ENCODE peak calls at places on chromosomes 12 and 14, in nine cellular contexts. One of them, this sample, is unnamed.

GRCh38 chr14:78340250-78340649 is 170.1 kb downstream of the NRXN3 start:
- DNase-seq in cardiac fibroblast: no peak
- DNase-seq in lung: no peak
- DNase-seq in IMR-90: no peak
- DNase-seq in fibroblast of the aortic adventitia: no peak
- DNase-seq in transverse colon: no peak
- DNase-seq in heart left ventricle: no peak
- DNase-seq in kidney: no peak
- DNase-seq in HL-60: no peak
- DNase-seq in this sample: no peak

GRCh38 chr14:50425816-50426215 is 29.1 kb upstream of the CDKL1 start:
- DNase-seq in cardiac fibroblast: peak
- DNase-seq in lung: no peak
- DNase-seq in IMR-90: peak
- DNase-seq in fibroblast of the aortic adventitia: peak
- DNase-seq in transverse colon: no peak
- DNase-seq in heart left ventricle: no peak
- DNase-seq in kidney: no peak
- DNase-seq in HL-60: peak
- DNase-seq in this sample: peak

GRCh38 chr14:65045011-65045410 is 57.3 kb downstream of the MAX start:
- DNase-seq in cardiac fibroblast: no peak
- DNase-seq in lung: no peak
- DNase-seq in IMR-90: no peak
- DNase-seq in fibroblast of the aortic adventitia: no peak
- DNase-seq in transverse colon: no peak
- DNase-seq in heart left ventricle: no peak
- DNase-seq in kidney: no peak
- DNase-seq in HL-60: peak
- DNase-seq in this sample: no peak

GRCh38 chr14:51666831-51667230 is 15.1 kb downstream of the FRMD6 start:
- DNase-seq in cardiac fibroblast: peak
- DNase-seq in lung: no peak
- DNase-seq in IMR-90: no peak
- DNase-seq in fibroblast of the aortic adventitia: peak
- DNase-seq in transverse colon: no peak
- DNase-seq in heart left ventricle: no peak
- DNase-seq in kidney: no peak
- DNase-seq in HL-60: no peak
- DNase-seq in this sample: no peak

GRCh38 chr14:98704441-98704840 is 567.6 kb downstream of the BCL11B start:
- DNase-seq in cardiac fibroblast: no peak
- DNase-seq in lung: no peak
- DNase-seq in IMR-90: no peak
- DNase-seq in fibroblast of the aortic adventitia: no peak
- DNase-seq in transverse colon: peak
- DNase-seq in heart left ventricle: no peak
- DNase-seq in kidney: no peak
- DNase-seq in HL-60: peak
- DNase-seq in this sample: no peak

GRCh38 chr14:34875031-34875922 is at the start of gene BAZ1A:
- DNase-seq in cardiac fibroblast: peak
- DNase-seq in lung: peak
- DNase-seq in IMR-90: peak
- DNase-seq in fibroblast of the aortic adventitia: peak
- DNase-seq in transverse colon: peak
- DNase-seq in heart left ventricle: peak
- DNase-seq in kidney: peak
- DNase-seq in HL-60: peak
- DNase-seq in this sample: peak

GRCh38 chr12:106030210-106031175 is 108.3 kb downstream of the NUAK1 start:
- DNase-seq in cardiac fibroblast: peak
- DNase-seq in lung: no peak
- DNase-seq in IMR-90: peak
- DNase-seq in fibroblast of the aortic adventitia: peak
- DNase-seq in transverse colon: no peak
- DNase-seq in heart left ventricle: no peak
- DNase-seq in kidney: no peak
- DNase-seq in HL-60: no peak
- DNase-seq in this sample: peak

GRCh38 chr12:100574262-100575074 is 984 bp downstream of the GAS2L3 start:
- DNase-seq in cardiac fibroblast: no peak
- DNase-seq in lung: no peak
- DNase-seq in IMR-90: no peak
- DNase-seq in fibroblast of the aortic adventitia: peak
- DNase-seq in transverse colon: no peak
- DNase-seq in heart left ventricle: no peak
- DNase-seq in kidney: no peak
- DNase-seq in HL-60: no peak
- DNase-seq in this sample: peak

GRCh38 chr14:65239143-65239672 is 136.9 kb upstream of the MAX start:
- DNase-seq in cardiac fibroblast: peak
- DNase-seq in lung: no peak
- DNase-seq in IMR-90: peak
- DNase-seq in fibroblast of the aortic adventitia: peak
- DNase-seq in transverse colon: peak
- DNase-seq in heart left ventricle: peak
- DNase-seq in kidney: no peak
- DNase-seq in HL-60: no peak
- DNase-seq in this sample: peak

GRCh38 chr12:125005652-125006051 is 12.2 kb downstream of the BRI3BP start:
- DNase-seq in cardiac fibroblast: no peak
- DNase-seq in lung: no peak
- DNase-seq in IMR-90: no peak
- DNase-seq in fibroblast of the aortic adventitia: no peak
- DNase-seq in transverse colon: no peak
- DNase-seq in heart left ventricle: no peak
- DNase-seq in kidney: peak
- DNase-seq in HL-60: no peak
- DNase-seq in this sample: no peak

GRCh38 chr12:122022393-122023338 is 982 bp downstream of the BCL7A start:
- DNase-seq in cardiac fibroblast: peak
- DNase-seq in lung: no peak
- DNase-seq in IMR-90: no peak
- DNase-seq in fibroblast of the aortic adventitia: no peak
- DNase-seq in transverse colon: no peak
- DNase-seq in heart left ventricle: no peak
- DNase-seq in kidney: peak
- DNase-seq in HL-60: peak
- DNase-seq in this sample: no peak

GRCh38 chr12:28611501-28611900 is 421.2 kb downstream of the CCDC91 start:
- DNase-seq in cardiac fibroblast: no peak
- DNase-seq in lung: no peak
- DNase-seq in IMR-90: no peak
- DNase-seq in fibroblast of the aortic adventitia: no peak
- DNase-seq in transverse colon: peak
- DNase-seq in heart left ventricle: no peak
- DNase-seq in kidney: no peak
- DNase-seq in HL-60: no peak
- DNase-seq in this sample: no peak

GRCh38 chr14:103629503-103630121 is 601 bp downstream of the KLC1 start:
- DNase-seq in cardiac fibroblast: peak
- DNase-seq in lung: peak
- DNase-seq in IMR-90: no peak
- DNase-seq in fibroblast of the aortic adventitia: no peak
- DNase-seq in transverse colon: peak
- DNase-seq in heart left ventricle: peak
- DNase-seq in kidney: peak
- DNase-seq in HL-60: peak
- DNase-seq in this sample: peak

GRCh38 chr12:125852679-125853078 is 787.4 kb downstream of the AACS start:
- DNase-seq in cardiac fibroblast: no peak
- DNase-seq in lung: no peak
- DNase-seq in IMR-90: no peak
- DNase-seq in fibroblast of the aortic adventitia: no peak
- DNase-seq in transverse colon: no peak
- DNase-seq in heart left ventricle: no peak
- DNase-seq in kidney: no peak
- DNase-seq in HL-60: no peak
- DNase-seq in this sample: no peak

GRCh38 chr14:76647699-76648298 is 113.5 kb upstream of the VASH1 start:
- DNase-seq in cardiac fibroblast: peak
- DNase-seq in lung: no peak
- DNase-seq in IMR-90: peak
- DNase-seq in fibroblast of the aortic adventitia: peak
- DNase-seq in transverse colon: peak
- DNase-seq in heart left ventricle: no peak
- DNase-seq in kidney: no peak
- DNase-seq in HL-60: peak
- DNase-seq in this sample: peak

GRCh38 chr12:108854453-108855283 is 2.7 kb downstream of the SSH1 start:
- DNase-seq in cardiac fibroblast: peak
- DNase-seq in lung: no peak
- DNase-seq in IMR-90: peak
- DNase-seq in fibroblast of the aortic adventitia: peak
- DNase-seq in transverse colon: no peak
- DNase-seq in heart left ventricle: peak
- DNase-seq in kidney: peak
- DNase-seq in HL-60: no peak
- DNase-seq in this sample: peak
- H3K4me3 ChIP-seq in cardiac fibroblast: peak
- H3K4me3 ChIP-seq in lung: no peak
- H3K4me3 ChIP-seq in IMR-90: peak
- H3K4me3 ChIP-seq in fibroblast of the aortic adventitia: peak
- H3K4me3 ChIP-seq in transverse colon: no peak
- H3K4me3 ChIP-seq in heart left ventricle: no peak
- H3K4me3 ChIP-seq in kidney: peak
- H3K4me3 ChIP-seq in HL-60: no peak
- H3K4me3 ChIP-seq in this sample: peak

DNA sequence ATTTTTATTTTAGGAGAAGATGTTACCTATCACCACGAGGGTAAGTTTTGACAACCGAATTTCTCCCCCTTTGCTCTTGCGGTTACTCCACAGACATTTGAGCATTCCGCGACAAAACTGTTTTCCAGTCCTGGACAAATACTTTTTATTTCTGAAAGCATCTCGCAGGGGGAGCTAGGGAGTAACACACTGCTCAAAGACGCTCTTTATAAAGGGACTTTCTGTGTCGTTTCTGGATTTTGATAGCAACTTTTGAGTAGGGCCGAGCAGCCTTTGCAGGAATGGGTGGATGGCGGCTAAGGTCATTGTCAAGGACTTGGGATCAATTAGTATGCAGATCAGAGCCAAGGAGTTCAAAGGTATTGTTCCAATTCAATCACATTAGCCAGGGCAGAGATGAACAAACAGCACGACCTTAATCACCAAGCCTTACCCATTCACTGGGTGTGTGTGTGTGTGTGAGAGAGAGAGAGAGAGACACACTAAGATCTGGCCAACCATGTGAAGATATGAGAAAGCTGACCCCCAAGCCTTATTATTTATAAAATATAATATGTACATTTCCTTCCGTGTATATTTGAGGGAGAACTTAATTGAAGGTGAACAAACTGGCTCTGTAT is 613.6 kb downstream of the VRK1 start:
- DNase-seq in cardiac fibroblast: no peak
- DNase-seq in lung: no peak
- DNase-seq in IMR-90: no peak
- DNase-seq in fibroblast of the aortic adventitia: no peak
- DNase-seq in transverse colon: no peak
- DNase-seq in heart left ventricle: no peak
- DNase-seq in kidney: no peak
- DNase-seq in HL-60: no peak
- DNase-seq in this sample: no peak
- TF ChIP-seq CTCF in cardiac fibroblast: no peak
- TF ChIP-seq CTCF in lung: no peak
- TF ChIP-seq CTCF in IMR-90: no peak
- TF ChIP-seq CTCF in fibroblast of the aortic adventitia: no peak
- TF ChIP-seq CTCF in transverse colon: no peak
- TF ChIP-seq CTCF in heart left ventricle: no peak
- TF ChIP-seq CTCF in kidney: no peak
- TF ChIP-seq CTCF in HL-60: no peak
- TF ChIP-seq CTCF in this sample: no peak

DNA sequence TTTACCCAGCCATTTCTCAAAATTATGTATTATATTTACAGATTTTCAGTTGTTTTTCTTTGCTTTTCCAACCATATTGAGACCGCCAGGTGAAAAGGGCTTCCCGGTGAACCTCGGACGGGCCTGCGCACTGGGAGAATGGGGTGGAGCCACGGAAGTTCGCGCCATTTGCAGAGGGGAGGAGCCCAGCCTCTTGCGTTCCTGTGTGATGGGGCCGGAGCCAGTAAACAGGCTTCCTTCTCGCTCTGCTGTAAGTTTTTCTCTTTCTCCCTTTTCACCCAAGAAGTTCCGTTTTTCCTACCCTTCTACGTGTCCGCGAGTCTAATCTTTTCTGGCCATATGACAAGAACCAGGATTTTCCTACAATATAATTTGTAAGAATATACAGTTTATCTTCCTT is 1108.8 kb upstream of the SEL1L start:
- DNase-seq in cardiac fibroblast: no peak
- DNase-seq in lung: no peak
- DNase-seq in IMR-90: no peak
- DNase-seq in fibroblast of the aortic adventitia: no peak
- DNase-seq in transverse colon: no peak
- DNase-seq in heart left ventricle: no peak
- DNase-seq in kidney: peak
- DNase-seq in HL-60: no peak
- DNase-seq in this sample: no peak
- H3K4me3 ChIP-seq in cardiac fibroblast: no peak
- H3K4me3 ChIP-seq in lung: no peak
- H3K4me3 ChIP-seq in IMR-90: no peak
- H3K4me3 ChIP-seq in fibroblast of the aortic adventitia: no peak
- H3K4me3 ChIP-seq in transverse colon: no peak
- H3K4me3 ChIP-seq in heart left ventricle: no peak
- H3K4me3 ChIP-seq in kidney: no peak
- H3K4me3 ChIP-seq in HL-60: no peak
- H3K4me3 ChIP-seq in this sample: no peak

GRCh38 chr14:102507891-102508312 is 1.7 kb downstream of the ANKRD9 start:
- DNase-seq in cardiac fibroblast: no peak
- DNase-seq in lung: no peak
- DNase-seq in IMR-90: no peak
- DNase-seq in fibroblast of the aortic adventitia: no peak
- DNase-seq in transverse colon: no peak
- DNase-seq in heart left ventricle: no peak
- DNase-seq in kidney: no peak
- DNase-seq in HL-60: no peak
- DNase-seq in this sample: no peak
- TF ChIP-seq CTCF in cardiac fibroblast: no peak
- TF ChIP-seq CTCF in lung: no peak
- TF ChIP-seq CTCF in IMR-90: no peak
- TF ChIP-seq CTCF in fibroblast of the aortic adventitia: no peak
- TF ChIP-seq CTCF in transverse colon: no peak
- TF ChIP-seq CTCF in heart left ventricle: no peak
- TF ChIP-seq CTCF in kidney: no peak
- TF ChIP-seq CTCF in HL-60: no peak
- TF ChIP-seq CTCF in this sample: no peak

GRCh38 chr12:42024495-42024830 is 120.2 kb downstream of the GXYLT1 start:
- DNase-seq in cardiac fibroblast: no peak
- DNase-seq in lung: no peak
- DNase-seq in IMR-90: no peak
- DNase-seq in fibroblast of the aortic adventitia: no peak
- DNase-seq in transverse colon: no peak
- DNase-seq in heart left ventricle: no peak
- DNase-seq in kidney: no peak
- DNase-seq in HL-60: no peak
- DNase-seq in this sample: no peak
- H3K4me3 ChIP-seq in cardiac fibroblast: no peak
- H3K4me3 ChIP-seq in lung: no peak
- H3K4me3 ChIP-seq in IMR-90: no peak
- H3K4me3 ChIP-seq in fibroblast of the aortic adventitia: no peak
- H3K4me3 ChIP-seq in transverse colon: no peak
- H3K4me3 ChIP-seq in heart left ventricle: no peak
- H3K4me3 ChIP-seq in kidney: no peak
- H3K4me3 ChIP-seq in HL-60: no peak
- H3K4me3 ChIP-seq in this sample: no peak

GRCh38 chr14:36556811-36557433 is 25.5 kb downstream of the NKX2-8 start:
- DNase-seq in cardiac fibroblast: peak
- DNase-seq in lung: no peak
- DNase-seq in IMR-90: peak
- DNase-seq in fibroblast of the aortic adventitia: peak
- DNase-seq in transverse colon: no peak
- DNase-seq in heart left ventricle: no peak
- DNase-seq in kidney: no peak
- DNase-seq in HL-60: peak
- DNase-seq in this sample: peak
- TF ChIP-seq CTCF in cardiac fibroblast: peak
- TF ChIP-seq CTCF in lung: peak
- TF ChIP-seq CTCF in IMR-90: peak
- TF ChIP-seq CTCF in fibroblast of the aortic adventitia: peak
- TF ChIP-seq CTCF in transverse colon: peak
- TF ChIP-seq CTCF in heart left ventricle: peak
- TF ChIP-seq CTCF in kidney: peak
- TF ChIP-seq CTCF in HL-60: peak
- TF ChIP-seq CTCF in this sample: peak